ENCODE peak calls at places on chromosomes 6 and 20, in six cellular contexts. U is NCI-H2081, Z is ACHN, X is T-helper 9 cell, P is HL-60, Q is lower leg skin. K is an unnamed sample.

GRCh38 chr20:38970302-38970701 is 8.2 kb downstream of the DHX35 start:
- DNase-seq in X (no peak), Q (no peak), Z (peak), P (no peak), U (no peak), K (no peak)

GRCh38 chr6:45691426-45691825 is 313.7 kb upstream of the SUPT3H start:
- DNase-seq in X (no peak), U (no peak), P (no peak), Q (no peak), Z (no peak), K (no peak)

GRCh38 chr20:56974499-56975250 is 291.8 kb downstream of the BMP7 start:
- DNase-seq in Q (no peak), X (no peak), Z (peak), U (peak), P (peak), K (no peak)

GRCh38 chr6:152268846-152269442 is 368.2 kb downstream of the SYNE1 start:
- DNase-seq in X (no peak), U (no peak), P (no peak), Q (no peak), Z (no peak), K (no peak)

GRCh38 chr6:37005061-37005810 is at the start of gene FGD2:
- DNase-seq in Z (no peak), X (no peak), U (no peak), P (peak), Q (no peak), K (peak)

GRCh38 chr20:60820918-60821317 is 431.1 kb upstream of the CDH4 start:
- DNase-seq in P (no peak), Q (no peak), X (no peak), Z (no peak), U (no peak), K (no peak)

GRCh38 chr6:13098808-13099570 is 229.3 kb downstream of the TBC1D7 start:
- DNase-seq in P (no peak), U (no peak), Z (no peak), Q (no peak), X (no peak), K (no peak)

GRCh38 chr6:95321106-95321505 is 256.2 kb upstream of the MANEA start:
- DNase-seq in P (no peak), Q (no peak), U (no peak), Z (no peak), X (no peak), K (no peak)

GRCh38 chr6:122284848-122285247 is 114.6 kb upstream of the HSF2 start:
- DNase-seq in U (no peak), Q (no peak), P (no peak), X (no peak), Z (no peak), K (no peak)

GRCh38 chr20:59193325-59193724 is 29.7 kb downstream of the ZNF831 start:
- DNase-seq in X (no peak), Z (no peak), Q (no peak), P (no peak), U (no peak), K (no peak)

GRCh38 chr6:11329841-11330765 is 97.6 kb upstream of the NEDD9 start:
- DNase-seq in U (no peak), Q (no peak), P (peak), Z (no peak), X (no peak), K (no peak)

GRCh38 chr20:62241501-62241900 is 3.2 kb downstream of the OSBPL2 start:
- DNase-seq in X (no peak), P (no peak), Z (no peak), U (no peak), Q (no peak), K (no peak)